ENCODE peak calls at places on chromosomes 2 and 18, in ten cellular contexts. A, W, C, V, J, G, F, R, U and N are unnamed samples. For H3K36me3, the result is how much of the 10 kb centered on the place peaks cover.

GRCh38 chr18:48091869-48092497 is 161.5 kb upstream of the SMAD2 start:
- DNase-seq in V (no peak), A (no peak), U (no peak), J (no peak), F (no peak), C (no peak), R (no peak), G (no peak), W (no peak), N (no peak)

GRCh38 chr18:48902856-48903601 is 47.7 kb downstream of the SMAD7 start:
- DNase-seq in C (no peak), G (peak), A (no peak), U (no peak), J (peak), V (no peak), R (no peak), F (peak), W (no peak), N (peak)

GRCh38 chr18:62324917-62325805 is at the start of gene TNFRSF11A:
- DNase-seq in U (peak), C (peak), F (peak), A (peak), G (no peak), J (no peak), W (peak), R (peak), V (peak), N (no peak)

GRCh38 chr18:58538604-58539386 is 90.1 kb downstream of the ALPK2 start:
- DNase-seq in U (no peak), J (no peak), A (peak), C (no peak), R (no peak), G (peak), V (no peak), W (no peak), F (peak), N (no peak)

GRCh38 chr18:11021477-11021876 is 127.9 kb downstream of the PIEZO2 start:
- DNase-seq in J (no peak), A (no peak), G (no peak), C (no peak), W (no peak), F (no peak), R (no peak), U (no peak), V (no peak), N (no peak)

GRCh38 chr2:190904644-190905043 is 24.0 kb downstream of the GLS start:
- DNase-seq in U (no peak), V (no peak), R (no peak), A (no peak), C (no peak), G (peak), W (no peak), J (peak), F (no peak), N (no peak)

GRCh38 chr2:197137234-197137633 is 173.3 kb downstream of the ANKRD44 start:
- DNase-seq in V (no peak), A (no peak), G (peak), W (no peak), J (peak), U (no peak), R (no peak), C (peak), F (no peak), N (no peak)

GRCh38 chr18:49768051-49768391 is 45.3 kb downstream of the ACAA2 start:
- DNase-seq in R (peak), G (peak), C (peak), A (peak), U (peak), W (no peak), J (peak), F (peak), V (peak), N (no peak)

GRCh38 chr18:59980052-59980668 is 80.4 kb downstream of the PMAIP1 start:
- DNase-seq in U (no peak), C (no peak), A (no peak), W (no peak), V (no peak), F (no peak), J (no peak), R (no peak), G (no peak), N (no peak)

GRCh38 chr2:215454519-215454918 is 18.7 kb upstream of the FN1 start:
- DNase-seq in C (peak), U (no peak), R (no peak), J (peak), G (no peak), V (peak), F (peak), W (no peak), A (peak), N (no peak)

GRCh38 chr2:28979576-28980366 is 1.3 kb upstream of the TOGARAM2 start:
- DNase-seq in R (no peak), A (no peak), C (no peak), V (no peak), J (no peak), U (no peak), F (no peak), G (no peak), W (no peak), N (no peak)

GRCh38 chr2:65096948-65097347 is 33.0 kb downstream of the RAB1A start:
- DNase-seq in R (no peak), A (no peak), C (no peak), J (peak), F (no peak), V (no peak), U (no peak), W (no peak), G (peak), N (no peak)

GRCh38 chr2:48445091-48445725 is 84.7 kb upstream of the STON1 start:
- DNase-seq in W (no peak), G (no peak), R (no peak), U (no peak), C (peak), A (no peak), J (no peak), F (no peak), V (no peak), N (no peak)

GRCh38 chr18:69819460-69819859 is 128.2 kb downstream of the CD226 start:
- DNase-seq in C (no peak), J (no peak), G (no peak), V (no peak), W (no peak), A (no peak), U (no peak), F (no peak), R (no peak), N (no peak)

GRCh38 chr2:3647246-3647645 is 10.8 kb upstream of the ALLC start:
- DNase-seq in A (no peak), U (no peak), R (no peak), W (no peak), G (no peak), J (no peak), C (no peak), V (no peak), F (no peak), N (no peak)

GRCh38 chr2:171158036-171158789 is 2.5 kb downstream of the TLK1 start:
- DNase-seq in A (no peak), F (no peak), V (no peak), C (no peak), R (no peak), G (no peak), W (no peak), U (no peak), J (no peak), N (no peak)

DNA sequence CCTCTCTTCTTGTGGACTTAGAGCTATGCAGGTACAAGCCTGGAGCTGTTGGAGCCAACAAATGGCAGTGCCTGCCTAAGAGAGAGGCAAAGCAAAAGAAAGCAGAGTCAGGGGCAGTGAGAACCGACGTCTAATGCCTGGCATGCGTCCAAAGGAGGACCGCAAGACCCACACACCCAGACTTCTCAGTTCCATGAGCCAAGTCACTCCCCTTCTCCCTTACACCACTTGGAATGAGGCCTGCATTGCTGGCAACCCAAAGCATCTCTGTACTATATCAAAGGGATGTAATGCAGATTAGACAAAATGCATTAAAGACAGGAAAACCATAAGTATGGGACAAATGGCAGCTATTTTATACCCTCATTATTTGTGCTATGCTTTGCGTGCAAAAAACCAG is 49.9 kb upstream of the RNU4ATAC start:
- DNase-seq in W (no peak), J (peak), C (peak), U (no peak), A (no peak), G (peak), R (no peak), F (peak), V (no peak), N (no peak)
- H3K27ac ChIP-seq in W (no peak), J (no peak), C (peak), U (no peak), A (peak), G (no peak), R (no peak), F (no peak), V (no peak), N (no peak)

DNA sequence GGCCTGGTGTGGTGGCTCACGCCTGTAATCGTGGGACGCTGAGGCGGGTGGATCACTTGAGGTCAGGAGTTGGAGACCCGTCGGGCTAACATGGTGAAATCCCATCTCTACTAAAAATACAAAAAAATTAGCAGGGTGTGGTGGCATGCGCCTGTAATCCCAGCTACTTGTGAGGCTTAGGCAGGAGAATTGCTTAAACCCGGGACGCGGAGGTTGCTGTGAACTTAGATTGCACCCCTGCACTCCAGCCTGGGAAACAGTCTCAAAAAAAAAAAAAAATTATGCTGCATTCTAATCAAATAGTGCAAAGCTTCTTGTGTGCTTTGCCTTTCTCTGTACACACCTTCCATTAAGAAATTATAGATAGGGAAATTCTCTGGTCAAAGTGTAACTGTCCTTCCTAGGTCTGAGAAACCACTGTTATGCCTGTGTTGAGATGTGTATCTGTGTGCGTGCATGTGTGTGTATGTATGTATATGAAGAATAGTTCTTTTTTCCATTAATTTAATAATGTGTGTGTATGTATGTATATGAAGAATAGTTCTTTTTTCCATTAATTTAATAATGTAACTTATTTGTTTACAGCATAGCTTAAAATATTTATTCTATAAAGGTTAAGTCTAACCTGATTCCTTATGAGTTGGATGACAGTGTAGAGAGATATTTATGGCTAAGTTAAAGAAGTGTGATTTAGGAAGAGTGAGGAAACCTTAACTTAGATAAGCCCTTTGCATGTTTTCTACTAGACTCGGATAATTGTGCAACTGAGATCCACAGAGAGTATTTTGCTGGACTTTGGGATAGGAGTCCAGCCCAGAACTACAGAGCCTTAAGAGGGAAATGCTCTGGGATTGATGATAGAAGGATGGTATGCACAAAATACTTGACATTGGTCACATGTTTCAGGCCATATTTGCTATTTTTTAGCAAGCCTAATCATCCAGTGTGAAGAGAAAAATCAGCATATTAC is 2.7 kb downstream of the CD28 start:
- DNase-seq in U (no peak), R (no peak), V (no peak), F (no peak), A (no peak), W (no peak), C (no peak), J (no peak), G (no peak), N (no peak)
- H3K4me3 ChIP-seq in U (no peak), R (no peak), V (no peak), F (no peak), A (no peak), W (peak), C (no peak), J (no peak), G (no peak), N (no peak)

DNA sequence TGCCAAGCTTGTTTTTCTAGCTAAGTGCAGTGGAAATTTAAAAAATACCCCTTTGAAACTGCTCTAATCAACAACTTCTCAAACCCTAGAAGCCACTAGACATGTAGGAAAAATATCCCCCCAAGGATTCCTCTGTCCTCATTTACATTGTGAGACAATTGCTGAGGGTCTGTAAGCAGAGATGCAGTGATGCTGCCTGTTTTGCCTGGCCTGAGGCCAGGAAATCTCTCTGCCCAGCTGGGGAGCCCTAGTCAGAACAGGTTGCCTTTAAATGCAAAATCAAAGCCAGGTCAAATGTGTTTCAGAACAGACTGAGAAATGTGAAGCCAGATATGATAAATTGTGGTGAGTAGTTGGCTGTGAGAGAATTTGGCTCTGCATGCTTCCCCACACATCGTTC is 38.3 kb upstream of the NXPH2 start:
- DNase-seq in R (no peak), F (no peak), U (no peak), C (no peak), W (no peak), A (peak), V (no peak), J (no peak), G (no peak), N (no peak)
- H3K36me3 ChIP-seq in R (under half), F (under half), U (under half), C (under half), W (under half), A (under half), V (under half), J (under half), G (under half), N (under half)

DNA sequence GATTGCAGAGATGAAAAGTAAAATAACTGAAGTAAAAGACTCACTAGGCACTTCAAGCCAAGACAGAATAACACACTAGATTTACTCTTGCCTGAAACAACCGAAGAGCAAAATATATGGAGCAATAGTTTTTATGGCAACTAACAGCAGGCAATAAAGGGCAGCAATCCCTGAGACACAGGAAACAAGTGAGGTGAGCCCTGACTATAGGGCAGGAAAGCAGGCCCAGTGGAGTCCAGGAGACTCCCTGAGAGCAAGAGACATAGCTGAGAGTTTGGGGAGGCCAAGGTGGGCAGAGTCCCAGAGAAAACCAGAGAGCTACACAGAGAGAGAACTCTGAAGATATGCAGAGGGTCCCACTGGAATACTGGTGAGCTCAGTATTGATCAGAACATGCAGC is 18.8 kb downstream of the FARSB start:
- DNase-seq in V (no peak), W (no peak), J (no peak), C (peak), F (no peak), U (peak), A (no peak), G (no peak), R (no peak), N (no peak)
- H3K27ac ChIP-seq in V (no peak), W (no peak), J (no peak), C (peak), F (no peak), U (peak), A (no peak), G (no peak), R (no peak), N (no peak)

DNA sequence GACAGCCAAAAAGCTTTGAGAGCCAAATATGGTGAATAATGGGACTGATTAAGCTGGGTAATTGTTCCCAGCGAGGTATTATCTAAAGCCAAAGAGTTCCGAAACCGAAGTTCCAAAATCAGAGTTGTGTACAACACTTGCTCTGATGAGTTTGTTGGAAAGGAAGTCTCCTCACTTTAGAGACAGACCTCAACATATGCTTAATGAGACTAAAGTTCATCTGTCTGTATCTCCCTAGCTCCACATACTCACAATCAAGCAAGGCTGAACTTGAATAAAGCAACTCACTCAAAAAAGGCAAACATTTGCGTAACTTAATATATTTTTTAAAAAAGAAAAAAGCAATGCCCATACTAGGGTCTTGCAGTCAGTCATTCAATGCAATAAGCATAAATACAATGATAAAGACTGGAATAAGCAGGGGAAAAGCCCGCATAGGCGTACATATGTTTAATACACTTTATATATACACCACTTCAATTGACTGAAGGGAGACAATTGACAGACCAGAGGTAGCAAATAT is 60.1 kb downstream of the IRS1 start:
- DNase-seq in J (no peak), V (no peak), R (no peak), U (no peak), A (no peak), W (no peak), G (no peak), C (no peak), F (no peak), N (no peak)
- H3K4me3 ChIP-seq in J (no peak), V (no peak), R (no peak), U (no peak), A (no peak), W (no peak), G (no peak), C (no peak), F (no peak), N (no peak)

GRCh38 chr18:79903787-79904356 is 47.6 kb downstream of the SLC66A2 start:
- DNase-seq in A (no peak), J (no peak), C (no peak), F (no peak), V (no peak), U (no peak), G (no peak), W (no peak), R (no peak), N (peak)
- H3K36me3 ChIP-seq in A (under half), J (under half), C (under half), F (under half), V (under half), U (under half), G (under half), W (under half), R (under half), N (under half)